ENCODE peak calls at places on chromosomes 1 and 21, in five cellular contexts. R, O, X, F and B are unnamed samples.

GRCh38 chr1:173393655-173393993 is 83.5 kb upstream of the PRDX6 start:
- DNase-seq in R (peak; percentile 21), O (no peak), X (no peak), F (peak; percentile 59), B (no peak)

GRCh38 chr21:45865106-45865835 is 116.3 kb upstream of the COL6A1 start:
- DNase-seq in R (peak; percentile 48), O (no peak), X (no peak), F (peak; percentile 61), B (no peak)

GRCh38 chr1:220371324-220371723 is 99.1 kb upstream of the RAB3GAP2 start:
- DNase-seq in R (no peak), O (no peak), X (peak; percentile 79), F (no peak), B (no peak)

GRCh38 chr1:40622936-40623629 is 42.4 kb downstream of the RIMS3 start:
- DNase-seq in R (no peak), O (no peak), X (no peak), F (no peak), B (no peak)

GRCh38 chr1:47709302-47710074 is 271.6 kb downstream of the FOXD2 start:
- DNase-seq in R (no peak), O (no peak), X (peak; percentile 69), F (no peak), B (peak; percentile 54)

GRCh38 chr1:50418600-50419109 is 4.6 kb downstream of the DMRTA2 start:
- DNase-seq in R (no peak), O (no peak), X (peak; percentile 67), F (no peak), B (no peak)

GRCh38 chr1:53663525-53664300 is 75.3 kb downstream of the GLIS1 start:
- DNase-seq in R (no peak), O (no peak), X (no peak), F (no peak), B (no peak)

GRCh38 chr1:72526926-72527325 is 244.6 kb upstream of the NEGR1 start:
- DNase-seq in R (no peak), O (no peak), X (no peak), F (no peak), B (no peak)

GRCh38 chr1:39666772-39667171 is 5.1 kb downstream of the NT5C1A start:
- DNase-seq in R (no peak), O (no peak), X (no peak), F (no peak), B (no peak)

GRCh38 chr21:16193758-16194606 is 464.2 kb downstream of the USP25 start:
- DNase-seq in R (peak; percentile 71), O (no peak), X (peak; percentile 77), F (peak; percentile 33), B (peak; percentile 22)

GRCh38 chr1:221044538-221044937 is 165.3 kb downstream of the HLX start:
- DNase-seq in R (no peak), O (no peak), X (no peak), F (no peak), B (no peak)

GRCh38 chr21:45570826-45571601 is 28.8 kb upstream of the SLC19A1 start:
- DNase-seq in R (no peak), O (no peak), X (no peak), F (peak; percentile 56), B (no peak)

GRCh38 chr1:197736689-197737088 is 38.6 kb downstream of the DENND1B start:
- DNase-seq in R (no peak), O (no peak), X (no peak), F (peak; percentile 90), B (no peak)

GRCh38 chr1:153178922-153179321 is 24.3 kb upstream of the LELP1 start:
- DNase-seq in R (no peak), O (no peak), X (no peak), F (no peak), B (no peak)

GRCh38 chr1:28246427-28246832 is 10.5 kb downstream of the ATP5IF1 start:
- DNase-seq in R (no peak), O (no peak), X (peak; percentile 52), F (no peak), B (no peak)

GRCh38 chr21:39319251-39319756 is 5.9 kb upstream of the BRWD1 start:
- DNase-seq in R (no peak), O (no peak), X (no peak), F (no peak), B (no peak)

GRCh38 chr1:172442843-172443565 is 865 bp downstream of the PIGC start:
- DNase-seq in R (no peak), O (no peak), X (no peak), F (no peak), B (no peak)

GRCh38 chr1:208967334-208967733 is 616.2 kb upstream of the CAMK1G start:
- DNase-seq in R (no peak), O (no peak), X (no peak), F (no peak), B (no peak)

GRCh38 chr1:15001317-15001900 is 152.1 kb upstream of the TMEM51 start:
- DNase-seq in R (no peak), O (no peak), X (no peak), F (no peak), B (no peak)

GRCh38 chr1:51837243-51837642 is 41.3 kb downstream of the NRDC start:
- DNase-seq in R (no peak), O (no peak), X (no peak), F (no peak), B (no peak)

GRCh38 chr1:19096036-19096833 is 113.8 kb downstream of the UBR4 start:
- DNase-seq in R (no peak), O (no peak), X (peak; percentile 22), F (no peak), B (peak; percentile 26)

GRCh38 chr21:16169102-16169511 is 439.3 kb downstream of the USP25 start:
- DNase-seq in R (no peak), O (no peak), X (no peak), F (peak; percentile 57), B (no peak)

GRCh38 chr1:246215505-246215893 is 291.6 kb downstream of the SMYD3 start:
- DNase-seq in R (no peak), O (no peak), X (no peak), F (no peak), B (no peak)

GRCh38 chr21:35390013-35390776 is 341.1 kb upstream of the RUNX1 start:
- DNase-seq in R (no peak), O (no peak), X (no peak), F (peak; percentile 42), B (no peak)

DNA sequence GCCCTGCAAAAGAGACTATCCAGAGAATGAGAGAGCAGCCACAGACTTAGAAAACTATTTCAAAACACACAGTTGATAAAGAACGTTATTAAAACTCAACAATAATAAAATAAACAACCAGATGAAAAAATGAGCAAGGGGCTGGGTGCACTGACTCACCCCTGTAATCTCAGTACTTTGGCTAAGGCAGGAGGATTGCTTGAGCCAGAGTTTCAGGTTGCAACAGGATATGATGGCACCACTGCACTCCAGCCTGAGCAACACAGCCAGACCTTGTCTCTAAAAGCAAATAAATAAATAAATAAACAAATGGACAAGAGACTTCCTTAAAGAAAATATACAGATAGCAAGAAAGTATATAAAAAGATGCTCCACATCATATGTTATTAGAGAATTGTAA is 144.6 kb downstream of the LRRIQ3 start:
- DNase-seq in R (no peak), O (no peak), X (no peak), F (no peak), B (no peak)
- TF ChIP-seq CTCF in R (no peak), O (no peak), X (no peak), F (no peak), B (no peak)

GRCh38 chr1:161749509-161750407 is at the start of gene DUSP12:
- DNase-seq in R (peak; percentile 82), O (peak; percentile 71), X (peak; percentile 97), F (peak; percentile 82), B (peak; percentile 88)
- TF ChIP-seq CTCF in R (no peak), O (no peak), X (peak; percentile 35), F (peak; percentile 11), B (peak; percentile 21)

GRCh38 chr1:69175078-69175477 is 392.6 kb upstream of the LRRC7 start:
- DNase-seq in R (no peak), O (no peak), X (peak; percentile 27), F (no peak), B (no peak)
- TF ChIP-seq CTCF in R (no peak), O (no peak), X (peak; percentile 45), F (no peak), B (no peak)

GRCh38 chr21:31606081-31606874 is 53.2 kb upstream of the SOD1 start:
- DNase-seq in R (no peak), O (no peak), X (no peak), F (no peak), B (no peak)

GRCh38 chr21:31609081-31609480 is 50.4 kb upstream of the SOD1 start:
- DNase-seq in R (no peak), O (no peak), X (peak; percentile 35), F (no peak), B (no peak)

GRCh38 chr21:31599563-31599962 is 59.9 kb upstream of the SOD1 start:
- DNase-seq in R (no peak), O (no peak), X (no peak), F (no peak), B (no peak)

GRCh38 chr21:31607791-31608190 is 51.7 kb upstream of the SOD1 start:
- DNase-seq in R (no peak), O (no peak), X (no peak), F (no peak), B (no peak)

GRCh38 chr21:31604591-31605190 is 54.8 kb upstream of the SOD1 start:
- DNase-seq in R (peak; percentile 20), O (peak; percentile 51), X (peak; percentile 89), F (peak; percentile 27), B (peak; percentile 68)
- TF ChIP-seq CTCF in R (peak; percentile 91), O (peak; percentile 98), X (peak; percentile 92), F (peak; percentile 85), B (peak; percentile 95)

DNA sequence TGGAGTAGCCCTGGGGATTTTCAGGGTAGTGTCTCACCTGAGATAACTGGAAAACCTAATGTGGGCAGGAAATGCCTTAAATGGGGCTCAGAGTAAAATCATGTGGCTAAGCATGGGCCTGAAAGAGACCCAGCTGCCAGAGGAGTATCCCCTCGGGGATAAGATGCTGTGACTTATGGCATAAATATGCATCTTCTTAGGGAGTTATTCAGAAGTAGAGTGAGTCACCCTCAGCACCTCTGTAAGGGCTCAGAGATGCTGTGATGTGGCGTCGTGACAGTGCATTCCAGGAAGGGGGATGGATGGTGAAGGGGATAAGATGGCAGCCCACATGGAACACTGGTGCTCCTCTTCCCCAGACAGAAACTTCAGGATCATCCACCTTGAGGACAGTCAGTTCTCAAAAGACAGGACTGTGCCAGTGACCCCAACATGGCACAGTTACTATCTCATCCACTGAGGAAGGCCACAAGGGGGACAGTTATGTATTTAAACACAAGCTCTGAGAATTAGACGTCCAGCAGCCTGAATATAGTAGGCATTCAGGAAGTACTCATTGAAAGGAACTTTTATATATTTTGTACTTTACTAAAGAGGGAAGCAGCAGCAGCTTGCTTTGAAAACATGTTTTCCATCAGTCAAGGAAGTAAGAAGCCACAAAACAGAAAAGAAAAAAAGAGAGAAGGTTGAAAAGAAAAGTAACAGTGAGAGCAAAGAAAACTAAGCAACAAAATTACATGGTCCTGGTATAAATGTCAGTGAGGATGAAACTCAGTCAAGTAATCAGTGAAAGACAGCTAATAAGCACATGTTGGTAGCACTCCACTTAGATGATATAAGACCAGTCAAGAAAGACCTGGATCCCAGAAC is 8.3 kb downstream of the IL24 start:
- DNase-seq in R (peak; percentile 82), O (no peak), X (no peak), F (peak; percentile 88), B (no peak)
- TF ChIP-seq CTCF in R (no peak), O (no peak), X (no peak), F (peak; percentile 17), B (no peak)

DNA sequence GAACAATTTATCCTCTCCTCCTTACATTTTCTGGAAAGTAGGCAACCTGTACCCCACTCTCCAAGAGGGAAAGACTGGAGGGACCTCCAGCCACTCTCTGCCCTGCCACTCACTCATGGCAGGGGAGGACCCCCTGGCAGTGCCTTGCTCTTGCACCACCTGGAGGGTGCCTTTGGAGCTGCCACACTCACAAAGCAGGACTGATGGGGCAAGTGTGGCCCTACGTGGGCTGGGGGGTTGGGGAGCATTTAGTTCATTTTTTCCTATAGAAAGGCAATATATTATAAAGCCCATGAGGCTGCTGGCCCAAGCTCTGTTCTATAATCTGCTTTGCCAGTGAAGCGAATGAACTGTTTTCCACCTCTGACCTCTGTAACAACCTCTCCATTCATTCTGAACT is 50.3 kb downstream of the GPR161 start:
- DNase-seq in R (no peak), O (no peak), X (no peak), F (no peak), B (no peak)
- TF ChIP-seq CTCF in R (peak; percentile 9), O (no peak), X (peak; percentile 19), F (no peak), B (no peak)